ENCODE peak calls at places on chromosomes 2 and 18, in four cellular contexts. One of them, this sample, is unnamed. For H3K4me1, the result is how much of the 10 kb centered on the place peaks cover.

GRCh38 chr18:11320981-11321380 is 171.6 kb upstream of the PIEZO2 start:
- DNase-seq in mammary epithelial cell: peak
- DNase-seq in astrocyte: peak
- DNase-seq in IMR-90: peak
- DNase-seq in this sample: peak

GRCh38 chr2:30293303-30293912 is 62.1 kb downstream of the LBH start:
- DNase-seq in mammary epithelial cell: peak
- DNase-seq in astrocyte: peak
- DNase-seq in IMR-90: peak
- DNase-seq in this sample: peak

GRCh38 chr2:128809880-128810279 is 491.2 kb upstream of the HS6ST1 start:
- DNase-seq in mammary epithelial cell: peak
- DNase-seq in astrocyte: no peak
- DNase-seq in IMR-90: no peak
- DNase-seq in this sample: no peak

GRCh38 chr2:41495050-41495449 is 552.8 kb upstream of the PKDCC start:
- DNase-seq in mammary epithelial cell: peak
- DNase-seq in astrocyte: no peak
- DNase-seq in IMR-90: no peak
- DNase-seq in this sample: no peak

GRCh38 chr2:64975232-64975791 is 13.9 kb upstream of the SLC1A4 start:
- DNase-seq in mammary epithelial cell: peak
- DNase-seq in astrocyte: peak
- DNase-seq in IMR-90: peak
- DNase-seq in this sample: peak

GRCh38 chr2:202376460-202377307 is 557 bp downstream of the BMPR2 start:
- DNase-seq in mammary epithelial cell: peak
- DNase-seq in astrocyte: peak
- DNase-seq in IMR-90: peak
- DNase-seq in this sample: peak

GRCh38 chr2:113175101-113175628 is 1.4 kb downstream of the PSD4 start:
- DNase-seq in mammary epithelial cell: no peak
- DNase-seq in astrocyte: no peak
- DNase-seq in IMR-90: no peak
- DNase-seq in this sample: no peak

GRCh38 chr2:105376789-105377231 is 22.0 kb downstream of the FHL2 start:
- DNase-seq in mammary epithelial cell: peak
- DNase-seq in astrocyte: peak
- DNase-seq in IMR-90: peak
- DNase-seq in this sample: peak

GRCh38 chr2:160075171-160075570 is 12.8 kb upstream of the PLA2R1 start:
- DNase-seq in mammary epithelial cell: peak
- DNase-seq in astrocyte: peak
- DNase-seq in IMR-90: peak
- DNase-seq in this sample: peak

GRCh38 chr2:182117203-182117602 is 131.6 kb downstream of the PPP1R1C start:
- DNase-seq in mammary epithelial cell: no peak
- DNase-seq in astrocyte: peak
- DNase-seq in IMR-90: peak
- DNase-seq in this sample: no peak

GRCh38 chr2:235357881-235358280 is 136.0 kb upstream of the AGAP1 start:
- DNase-seq in mammary epithelial cell: no peak
- DNase-seq in astrocyte: no peak
- DNase-seq in IMR-90: no peak
- DNase-seq in this sample: no peak

DNA sequence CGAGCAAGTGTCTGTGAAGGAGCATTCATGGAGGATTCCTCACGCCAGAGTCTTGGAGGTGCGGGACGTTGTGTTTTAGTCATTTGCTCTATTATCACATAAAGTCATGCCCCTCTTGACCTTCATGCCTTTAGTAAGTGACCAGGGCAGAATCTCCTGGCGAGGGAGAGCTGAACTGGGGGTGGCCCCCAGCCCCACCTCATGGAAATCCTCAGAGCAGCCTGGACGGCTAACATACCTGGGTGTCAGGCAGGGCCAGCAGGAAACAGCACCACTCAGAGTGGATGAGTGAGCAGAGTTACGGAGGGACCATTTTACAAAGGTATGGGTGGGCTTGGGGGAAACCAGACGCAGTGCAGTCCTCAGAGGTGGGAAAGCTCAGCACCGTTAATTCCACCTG is 56.1 kb downstream of the MCFD2 start:
- DNase-seq in mammary epithelial cell: no peak
- DNase-seq in astrocyte: no peak
- DNase-seq in IMR-90: no peak
- DNase-seq in this sample: no peak
- H3K9ac ChIP-seq in mammary epithelial cell: no peak
- H3K9ac ChIP-seq in astrocyte: peak
- H3K9ac ChIP-seq in IMR-90: peak
- H3K9ac ChIP-seq in this sample: peak

GRCh38 chr2:27729198-27729597 is 42.3 kb upstream of the MRPL33 start:
- DNase-seq in mammary epithelial cell: no peak
- DNase-seq in astrocyte: no peak
- DNase-seq in IMR-90: no peak
- DNase-seq in this sample: peak

GRCh38 chr2:27729614-27730013 is 41.9 kb upstream of the MRPL33 start:
- DNase-seq in mammary epithelial cell: no peak
- DNase-seq in astrocyte: no peak
- DNase-seq in IMR-90: no peak
- DNase-seq in this sample: no peak

GRCh38 chr2:27730249-27730648 is 41.3 kb upstream of the MRPL33 start:
- DNase-seq in mammary epithelial cell: no peak
- DNase-seq in astrocyte: no peak
- DNase-seq in IMR-90: no peak
- DNase-seq in this sample: no peak

GRCh38 chr2:27727257-27727656 is 44.3 kb upstream of the MRPL33 start:
- DNase-seq in mammary epithelial cell: no peak
- DNase-seq in astrocyte: no peak
- DNase-seq in IMR-90: no peak
- DNase-seq in this sample: no peak

DNA sequence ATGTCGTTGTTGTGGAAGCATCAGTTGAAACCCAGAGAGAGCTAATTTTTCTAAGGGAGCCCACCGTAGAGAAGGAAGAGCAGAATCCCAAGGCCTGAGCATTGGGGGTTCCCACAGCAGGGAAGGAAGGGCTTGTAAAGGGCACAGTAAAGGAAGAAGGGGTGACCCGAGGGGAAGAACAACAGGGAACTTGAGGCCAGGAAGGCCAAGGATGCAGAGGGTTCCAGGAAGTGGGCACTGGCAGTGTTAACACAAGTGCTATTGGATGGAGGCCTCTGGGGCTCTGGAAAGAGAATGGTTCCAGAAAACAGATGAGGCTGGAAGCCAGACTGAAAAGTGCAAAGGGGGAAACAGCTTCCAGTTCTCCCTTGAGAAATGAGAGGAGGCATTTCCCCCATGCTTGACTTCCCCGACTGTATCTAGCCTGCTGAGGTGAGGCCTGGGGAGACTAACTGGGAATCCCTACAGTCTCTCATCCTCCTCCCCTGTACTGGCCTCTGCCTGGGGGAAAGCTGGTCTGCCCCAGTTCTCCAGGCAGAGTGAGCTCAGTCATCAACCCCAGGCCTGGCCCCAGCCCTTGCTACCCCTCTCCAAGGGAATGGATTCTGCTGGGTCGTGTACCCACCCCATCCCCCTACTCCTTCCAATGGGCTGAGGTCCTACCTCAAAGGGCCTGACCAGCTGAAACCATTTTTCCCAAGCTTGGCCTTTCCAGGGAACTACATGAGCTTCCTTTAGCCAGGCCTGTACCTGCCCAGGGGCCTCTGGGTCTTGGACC is 43.2 kb upstream of the MRPL33 start:
- DNase-seq in mammary epithelial cell: no peak
- DNase-seq in astrocyte: no peak
- DNase-seq in IMR-90: no peak
- DNase-seq in this sample: no peak
- H3K4me1 ChIP-seq in mammary epithelial cell: under half
- H3K4me1 ChIP-seq in astrocyte: under half
- H3K4me1 ChIP-seq in IMR-90: under half
- H3K4me1 ChIP-seq in this sample: under half

GRCh38 chr2:232485333-232485756 is 2.3 kb downstream of the ECEL1 start:
- DNase-seq in mammary epithelial cell: no peak
- DNase-seq in astrocyte: no peak
- DNase-seq in IMR-90: no peak
- DNase-seq in this sample: no peak
- H3K4me3 ChIP-seq in mammary epithelial cell: no peak
- H3K4me3 ChIP-seq in astrocyte: no peak
- H3K4me3 ChIP-seq in IMR-90: no peak
- H3K4me3 ChIP-seq in this sample: no peak

GRCh38 chr2:26739514-26739913 is 24.6 kb upstream of the SLC35F6 start:
- DNase-seq in mammary epithelial cell: no peak
- DNase-seq in astrocyte: no peak
- DNase-seq in IMR-90: no peak
- DNase-seq in this sample: no peak
- H3K9ac ChIP-seq in mammary epithelial cell: no peak
- H3K9ac ChIP-seq in astrocyte: no peak
- H3K9ac ChIP-seq in IMR-90: no peak
- H3K9ac ChIP-seq in this sample: no peak

GRCh38 chr2:67256892-67257291 is 140.2 kb upstream of the ETAA1 start:
- DNase-seq in mammary epithelial cell: peak
- DNase-seq in astrocyte: peak
- DNase-seq in IMR-90: peak
- DNase-seq in this sample: peak

GRCh38 chr2:67259581-67260347 is 137.4 kb upstream of the ETAA1 start:
- DNase-seq in mammary epithelial cell: peak
- DNase-seq in astrocyte: peak
- DNase-seq in IMR-90: peak
- DNase-seq in this sample: peak

GRCh38 chr2:67255933-67256615 is 141.1 kb upstream of the ETAA1 start:
- DNase-seq in mammary epithelial cell: peak
- DNase-seq in astrocyte: peak
- DNase-seq in IMR-90: peak
- DNase-seq in this sample: peak

DNA sequence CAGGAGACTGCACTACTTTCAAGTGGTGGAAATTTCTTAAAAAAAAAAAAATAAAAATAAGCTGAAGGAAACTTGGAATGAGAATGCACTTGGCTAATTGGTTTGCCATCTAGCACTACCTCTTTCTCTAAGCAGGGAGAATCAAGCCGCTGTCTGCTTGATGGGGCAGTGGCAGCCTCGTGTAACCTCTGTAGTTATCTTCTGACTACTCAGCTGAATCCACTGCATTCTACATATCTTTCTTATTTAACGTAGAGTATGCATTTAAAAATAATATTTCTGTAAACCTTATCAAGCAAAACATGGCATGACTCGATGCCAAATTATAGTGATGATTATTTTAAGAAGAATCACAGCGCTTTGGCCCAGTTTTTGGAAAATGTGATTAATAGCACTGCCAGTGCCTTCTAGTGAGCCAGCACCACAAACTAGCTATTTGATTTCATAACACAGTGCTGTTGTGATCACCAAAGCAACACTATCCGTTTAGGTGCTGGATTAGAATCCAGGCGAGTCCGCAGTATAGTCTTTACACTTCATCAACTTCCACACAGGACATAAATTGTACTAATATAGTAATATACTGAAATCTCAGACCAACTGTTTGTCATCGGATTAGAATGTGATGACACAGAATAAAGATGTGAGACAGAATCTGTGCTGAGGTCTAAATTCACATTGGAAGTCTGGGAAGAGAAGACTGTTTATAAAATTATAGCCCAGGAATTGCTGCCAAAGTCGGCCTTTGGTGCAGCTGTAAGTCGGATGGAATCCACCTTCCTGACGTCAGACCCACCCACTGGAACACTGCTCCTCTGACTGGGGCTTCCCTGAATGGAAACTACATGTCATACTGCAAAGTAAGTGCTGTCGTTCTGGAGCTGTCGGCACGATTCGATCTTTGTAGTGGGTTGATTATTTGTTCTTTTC is 136.5 kb upstream of the ETAA1 start:
- DNase-seq in mammary epithelial cell: peak
- DNase-seq in astrocyte: peak
- DNase-seq in IMR-90: peak
- DNase-seq in this sample: peak
- H3K4me1 ChIP-seq in mammary epithelial cell: under half
- H3K4me1 ChIP-seq in astrocyte: under half
- H3K4me1 ChIP-seq in IMR-90: under half
- H3K4me1 ChIP-seq in this sample: under half

DNA sequence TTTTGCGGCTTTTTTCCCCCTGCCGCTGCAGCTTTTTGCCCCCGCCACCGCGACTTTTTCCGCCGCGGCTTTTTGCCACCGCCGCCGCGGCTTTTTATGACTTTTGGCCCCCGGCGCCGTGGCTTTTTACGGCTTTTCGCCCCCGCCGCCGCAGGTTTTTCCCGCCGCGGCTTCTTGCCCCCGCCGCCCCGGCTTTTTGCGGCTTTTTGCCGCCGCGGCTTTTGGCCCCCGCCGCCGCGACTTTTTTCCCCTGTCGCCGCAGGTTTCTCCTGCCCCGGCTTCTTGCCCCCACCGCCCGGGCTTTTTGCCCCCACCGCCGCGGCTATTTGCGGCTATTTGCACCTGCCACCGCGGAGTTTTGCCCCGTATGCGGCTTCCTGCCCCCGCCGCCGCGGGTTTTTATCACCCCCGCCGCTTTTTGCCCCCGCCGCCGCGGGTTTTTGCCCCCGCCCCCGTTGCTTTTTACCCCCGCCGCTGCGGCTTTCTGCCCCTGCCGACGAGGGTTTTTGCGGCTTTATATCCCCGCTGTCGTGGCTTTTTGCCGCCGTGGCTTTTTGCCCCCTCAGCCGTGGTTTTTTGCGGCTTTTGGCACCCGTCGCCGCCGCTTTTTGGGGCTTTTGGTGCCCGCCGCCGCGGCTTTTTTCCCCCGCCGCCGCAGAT is 2750.9 kb downstream of the RPIA start:
- DNase-seq in mammary epithelial cell: peak
- DNase-seq in astrocyte: no peak
- DNase-seq in IMR-90: no peak
- DNase-seq in this sample: peak
- H3K4me3 ChIP-seq in mammary epithelial cell: peak
- H3K4me3 ChIP-seq in astrocyte: no peak
- H3K4me3 ChIP-seq in IMR-90: peak
- H3K4me3 ChIP-seq in this sample: peak

DNA sequence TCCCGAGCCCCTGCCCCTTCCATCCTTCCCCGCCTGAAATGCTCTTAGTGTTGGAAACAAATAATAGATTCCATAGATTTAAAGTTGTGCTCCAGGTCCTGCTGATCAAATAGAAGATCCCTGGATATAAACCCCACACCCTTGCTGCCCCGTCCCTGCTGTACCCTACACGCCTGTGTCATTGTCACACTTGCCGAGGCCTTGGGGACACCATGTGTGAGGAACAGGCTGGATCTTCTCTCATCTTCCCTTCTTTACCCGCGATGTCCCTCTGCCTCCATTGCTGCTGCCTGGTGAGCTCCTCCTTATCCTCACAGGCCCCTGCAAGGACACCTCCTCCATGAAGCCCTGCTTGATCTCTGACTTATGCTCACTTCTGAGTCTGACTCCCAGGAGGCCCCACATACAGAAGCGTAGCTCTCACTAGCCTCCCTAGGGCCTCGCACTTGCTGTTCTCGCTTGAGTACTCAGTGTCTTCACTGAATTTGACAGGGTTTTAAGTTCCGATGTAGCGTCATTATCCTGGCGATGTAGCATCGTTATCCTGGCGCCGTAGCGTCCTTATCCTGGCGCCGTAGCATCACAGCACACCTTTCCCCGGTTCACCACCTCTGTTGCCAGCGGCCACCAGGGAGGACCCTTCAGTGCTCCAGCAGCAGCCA is 221.9 kb downstream of the NDUFA10 start:
- DNase-seq in mammary epithelial cell: no peak
- DNase-seq in astrocyte: no peak
- DNase-seq in IMR-90: no peak
- DNase-seq in this sample: no peak
- H3K9ac ChIP-seq in mammary epithelial cell: no peak
- H3K9ac ChIP-seq in astrocyte: no peak
- H3K9ac ChIP-seq in IMR-90: no peak
- H3K9ac ChIP-seq in this sample: no peak

GRCh38 chr2:221555511-221555845 is 16.6 kb downstream of the EPHA4 start:
- DNase-seq in mammary epithelial cell: no peak
- DNase-seq in astrocyte: no peak
- DNase-seq in IMR-90: no peak
- DNase-seq in this sample: no peak
- H3K4me1 ChIP-seq in mammary epithelial cell: under half
- H3K4me1 ChIP-seq in astrocyte: under half
- H3K4me1 ChIP-seq in IMR-90: under half
- H3K4me1 ChIP-seq in this sample: under half

This sample was measured in adipocyte.